ENCODE peak calls at places on chromosomes 5 and 9, in eight cellular contexts. V is EL; B is head of caudate nucleus; P is CD8-positive, alpha-beta T cell; H is AG20443; S is NCI-H345; F is Right ventricle myocardium superior; L is naive thymus-derived CD4-positive, alpha-beta T cell. O is an unnamed sample.

GRCh38 chr9:134717793-134718645 is 76.4 kb downstream of the COL5A1 start:
- DNase-seq in F (no peak), H (no peak), L (no peak), B (no peak), S (no peak), P (no peak), V (no peak), O (no peak)

GRCh38 chr9:8206720-8207119 is 407.1 kb upstream of the DMAC1 start:
- DNase-seq in H (no peak), P (no peak), L (no peak), B (no peak), V (no peak), S (no peak), F (no peak), O (no peak)

GRCh38 chr9:106961623-106962022 is 98.7 kb downstream of the ZNF462 start:
- DNase-seq in V (no peak), P (no peak), S (no peak), F (no peak), L (no peak), B (no peak), H (no peak), O (no peak)

GRCh38 chr9:18268381-18268780 is 205.6 kb upstream of the ADAMTSL1 start:
- DNase-seq in H (peak; percentile 59), V (peak; percentile 80), L (no peak), F (no peak), P (no peak), B (no peak), S (no peak), O (no peak)

GRCh38 chr5:6770826-6771607 is 57.8 kb downstream of the TENT4A start:
- DNase-seq in L (no peak), F (no peak), H (no peak), B (no peak), P (no peak), S (no peak), V (no peak), O (no peak)

GRCh38 chr5:168843277-168843997 is 264.3 kb upstream of the PANK3 start:
- DNase-seq in B (no peak), L (no peak), P (no peak), S (no peak), V (no peak), F (no peak), H (peak; percentile 59), O (no peak)

GRCh38 chr5:74885170-74885569 is 19.0 kb upstream of the FAM169A start:
- DNase-seq in V (no peak), P (no peak), B (no peak), L (no peak), F (no peak), H (no peak), S (no peak), O (no peak)

GRCh38 chr5:61701877-61702602 is 370.0 kb downstream of the ZSWIM6 start:
- DNase-seq in F (no peak), L (no peak), H (no peak), P (no peak), S (no peak), B (peak; percentile 62), V (no peak), O (no peak)

GRCh38 chr5:89036166-89036565 is 153.2 kb upstream of the MEF2C start:
- DNase-seq in B (no peak), V (no peak), F (no peak), P (no peak), L (no peak), H (no peak), S (no peak), O (no peak)

GRCh38 chr9:98230789-98231188 is 24.7 kb downstream of the TBC1D2 start:
- DNase-seq in F (no peak), P (no peak), V (no peak), S (no peak), L (no peak), B (no peak), H (no peak), O (no peak)

GRCh38 chr9:12773562-12773961 is 1.3 kb upstream of the LURAP1L start:
- DNase-seq in F (no peak), P (no peak), V (no peak), L (no peak), H (peak; percentile 13), S (no peak), B (no peak), O (no peak)

GRCh38 chr9:115601456-115601855 is 483.5 kb upstream of the TNC start:
- DNase-seq in F (no peak), V (no peak), H (no peak), S (no peak), L (no peak), B (no peak), P (no peak), O (no peak)

GRCh38 chr9:86707932-86708510 is 239.3 kb downstream of the GAS1 start:
- DNase-seq in B (no peak), V (no peak), F (no peak), S (no peak), L (no peak), P (no peak), H (no peak), O (no peak)

GRCh38 chr5:65359569-65359968 is 122.2 kb downstream of the ADAMTS6 start:
- DNase-seq in V (no peak), F (no peak), L (no peak), P (no peak), H (no peak), B (no peak), S (no peak), O (no peak)

GRCh38 chr5:146395233-146395632 is 51.9 kb upstream of the TCERG1 start:
- DNase-seq in L (no peak), B (no peak), F (no peak), S (no peak), H (no peak), P (no peak), V (no peak), O (no peak)

O was measured in NCI-H146.